ENCODE peak calls at places on chromosome 13, in ten cellular contexts. O, Q, U, M, W, A, F, I, P and Z are unnamed samples.

GRCh38 chr13:44078806-44079378 is 199.2 kb downstream of the LACC1 start:
- DNase-seq in O (no peak), Q (no peak), U (no peak), M (no peak), W (no peak), A (no peak), F (no peak), I (no peak), P (no peak), Z (no peak)

GRCh38 chr13:94169783-94170513 is 309.5 kb downstream of the DCT start:
- DNase-seq in O (no peak), Q (no peak), U (no peak), M (no peak), W (no peak), A (no peak), F (no peak), I (no peak), P (peak), Z (no peak)

GRCh38 chr13:94764576-94765321 is 52.4 kb upstream of the SOX21 start:
- DNase-seq in O (no peak), Q (no peak), U (no peak), M (no peak), W (no peak), A (no peak), F (no peak), I (no peak), P (no peak), Z (no peak)

GRCh38 chr13:46529509-46529908 is 23.5 kb upstream of the LRCH1 start:
- DNase-seq in O (no peak), Q (no peak), U (no peak), M (no peak), W (no peak), A (no peak), F (no peak), I (no peak), P (no peak), Z (no peak)

GRCh38 chr13:113407531-113408393 is 43.8 kb upstream of the GRTP1 start:
- DNase-seq in O (no peak), Q (no peak), U (peak), M (no peak), W (no peak), A (peak), F (no peak), I (no peak), P (peak), Z (peak)

GRCh38 chr13:106533101-106533939 is 2.1 kb downstream of the EFNB2 start:
- DNase-seq in O (no peak), Q (peak), U (peak), M (peak), W (peak), A (peak), F (peak), I (peak), P (peak), Z (no peak)

GRCh38 chr13:26951581-26952177 is 191.1 kb upstream of the GPR12 start:
- DNase-seq in O (no peak), Q (no peak), U (no peak), M (no peak), W (peak), A (no peak), F (no peak), I (no peak), P (no peak), Z (no peak)

GRCh38 chr13:103839460-103839859 is 773.2 kb upstream of the SLC10A2 start:
- DNase-seq in O (no peak), Q (no peak), U (no peak), M (no peak), W (no peak), A (no peak), F (no peak), I (no peak), P (no peak), Z (no peak)

GRCh38 chr13:43153436-43154082 is 130.2 kb downstream of the DNAJC15 start:
- DNase-seq in O (no peak), Q (no peak), U (no peak), M (no peak), W (no peak), A (no peak), F (peak), I (peak), P (no peak), Z (no peak)

GRCh38 chr13:83819156-83819555 is 63.1 kb downstream of the SLITRK1 start:
- DNase-seq in O (no peak), Q (no peak), U (no peak), M (no peak), W (no peak), A (no peak), F (no peak), I (no peak), P (no peak), Z (no peak)

GRCh38 chr13:31090921-31091624 is 70.6 kb downstream of the HSPH1 start:
- DNase-seq in O (no peak), Q (no peak), U (no peak), M (no peak), W (no peak), A (no peak), F (peak), I (no peak), P (peak), Z (no peak)

GRCh38 chr13:28544026-28544425 is 49.1 kb upstream of the FLT1 start:
- DNase-seq in O (no peak), Q (no peak), U (no peak), M (no peak), W (no peak), A (no peak), F (no peak), I (no peak), P (no peak), Z (no peak)

GRCh38 chr13:35549481-35549880 is 73.0 kb upstream of the MAB21L1 start:
- DNase-seq in O (no peak), Q (no peak), U (no peak), M (no peak), W (no peak), A (no peak), F (peak), I (peak), P (no peak), Z (no peak)

GRCh38 chr13:77184455-77184854 is 142.4 kb downstream of the MYCBP2 start:
- DNase-seq in O (no peak), Q (no peak), U (no peak), M (no peak), W (no peak), A (no peak), F (peak), I (no peak), P (no peak), Z (no peak)

GRCh38 chr13:27667946-27668345 is 46.3 kb downstream of the POLR1D start:
- DNase-seq in O (no peak), Q (no peak), U (no peak), M (no peak), W (no peak), A (no peak), F (peak), I (no peak), P (no peak), Z (no peak)

GRCh38 chr13:95708390-95708774 is 31.4 kb downstream of the DNAJC3 start:
- DNase-seq in O (no peak), Q (no peak), U (no peak), M (no peak), W (no peak), A (no peak), F (no peak), I (no peak), P (no peak), Z (no peak)

GRCh38 chr13:51800456-51800855 is 3.5 kb downstream of the DHRS12 start:
- DNase-seq in O (no peak), Q (no peak), U (peak), M (no peak), W (no peak), A (no peak), F (no peak), I (no peak), P (no peak), Z (no peak)

GRCh38 chr13:20288561-20288960 is 56.4 kb upstream of the GJB6 start:
- DNase-seq in O (no peak), Q (no peak), U (no peak), M (no peak), W (no peak), A (no peak), F (no peak), I (no peak), P (no peak), Z (no peak)

GRCh38 chr13:113839536-113840204 is 24.2 kb downstream of the GAS6 start:
- DNase-seq in O (no peak), Q (peak), U (no peak), M (no peak), W (peak), A (no peak), F (no peak), I (no peak), P (no peak), Z (no peak)

GRCh38 chr13:112731667-112732616 is 42.1 kb downstream of the ATP11A start:
- DNase-seq in O (no peak), Q (no peak), U (no peak), M (no peak), W (no peak), A (no peak), F (no peak), I (no peak), P (no peak), Z (no peak)

GRCh38 chr13:28585557-28585956 is 73.4 kb upstream of the POMP start:
- DNase-seq in O (no peak), Q (no peak), U (no peak), M (no peak), W (no peak), A (no peak), F (no peak), I (no peak), P (no peak), Z (no peak)

GRCh38 chr13:110073982-110074381 is 233.0 kb downstream of the COL4A1 start:
- DNase-seq in O (no peak), Q (no peak), U (no peak), M (peak), W (no peak), A (no peak), F (no peak), I (no peak), P (no peak), Z (no peak)

GRCh38 chr13:40153516-40153915 is 498.1 kb downstream of the COG6 start:
- DNase-seq in O (no peak), Q (no peak), U (no peak), M (no peak), W (peak), A (no peak), F (no peak), I (no peak), P (no peak), Z (no peak)
- TF ChIP-seq CTCF in O (no peak), Q (no peak), U (no peak), M (no peak), W (no peak), A (no peak), F (no peak), I (no peak), P (no peak), Z (no peak)

DNA sequence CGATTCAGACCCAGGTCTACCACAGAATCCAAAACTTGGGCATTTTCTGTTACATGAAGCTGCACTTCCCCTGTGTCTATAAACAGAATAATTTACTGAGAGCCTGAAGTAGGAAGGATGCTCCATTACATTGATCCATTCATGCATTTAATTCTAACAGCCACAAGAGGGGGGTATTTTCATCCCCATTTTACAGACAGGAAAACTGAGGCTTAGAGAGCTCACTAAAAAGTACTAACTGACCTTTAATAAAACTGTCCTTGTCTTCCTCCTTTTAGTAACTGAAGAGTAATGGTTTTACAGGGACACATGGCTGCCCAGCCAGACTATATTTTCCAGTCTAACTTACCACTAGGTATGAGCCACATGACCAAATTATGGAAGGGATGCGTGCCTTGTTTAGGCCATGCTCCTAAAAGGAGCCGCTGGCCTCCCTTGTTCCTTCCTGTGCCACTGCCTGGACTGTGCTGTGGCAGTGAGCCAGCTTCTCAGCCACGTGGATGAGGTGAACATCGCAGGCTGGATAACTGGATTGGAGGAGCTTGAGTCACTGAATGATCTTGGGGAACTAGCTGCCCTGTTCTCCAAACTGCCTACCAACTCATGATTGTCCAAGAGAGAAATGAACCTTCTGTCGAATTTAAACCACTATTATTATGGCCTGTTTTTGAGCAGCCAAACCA is 108.3 kb downstream of the DOCK9 start:
- DNase-seq in O (no peak), Q (no peak), U (no peak), M (no peak), W (peak), A (no peak), F (peak), I (no peak), P (no peak), Z (no peak)
- TF ChIP-seq CTCF in O (peak), Q (no peak), U (no peak), M (peak), W (no peak), A (peak), F (peak), I (no peak), P (no peak), Z (no peak)

GRCh38 chr13:32378012-32378411 is 49.9 kb downstream of the N4BP2L1 start:
- DNase-seq in O (no peak), Q (no peak), U (no peak), M (no peak), W (no peak), A (no peak), F (peak), I (no peak), P (no peak), Z (no peak)
- TF ChIP-seq CTCF in O (no peak), Q (no peak), U (no peak), M (no peak), W (no peak), A (no peak), F (no peak), I (no peak), P (no peak), Z (no peak)

DNA sequence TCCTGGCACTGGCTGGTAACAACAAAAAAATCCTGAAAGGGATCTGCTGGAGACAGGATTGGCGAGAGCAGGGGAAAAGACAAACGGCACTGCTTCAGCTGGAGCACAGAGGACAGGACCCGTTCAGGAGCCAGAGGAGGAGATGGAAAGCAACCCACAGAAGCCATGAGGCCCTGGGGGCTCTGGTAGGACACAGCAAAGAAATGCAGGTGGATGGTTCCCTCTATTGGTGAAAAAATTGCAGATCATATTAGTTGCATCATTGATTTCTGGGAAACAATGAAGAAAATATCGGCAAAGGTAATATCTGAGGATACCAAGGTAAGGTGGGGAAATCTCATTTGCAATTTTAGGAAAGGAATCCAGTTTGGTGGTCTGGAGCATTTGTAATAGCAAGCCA is 25.7 kb upstream of the TPP2 start:
- DNase-seq in O (no peak), Q (no peak), U (no peak), M (peak), W (no peak), A (no peak), F (no peak), I (no peak), P (no peak), Z (no peak)
- TF ChIP-seq CTCF in O (peak), Q (no peak), U (no peak), M (peak), W (no peak), A (no peak), F (no peak), I (no peak), P (no peak), Z (no peak)

GRCh38 chr13:101453784-101454201 is 1.3 kb downstream of the ITGBL1 start:
- DNase-seq in O (no peak), Q (peak), U (no peak), M (peak), W (peak), A (no peak), F (no peak), I (no peak), P (no peak), Z (no peak)
- TF ChIP-seq CTCF in O (no peak), Q (peak), U (no peak), M (no peak), W (no peak), A (no peak), F (no peak), I (no peak), P (no peak), Z (no peak)

DNA sequence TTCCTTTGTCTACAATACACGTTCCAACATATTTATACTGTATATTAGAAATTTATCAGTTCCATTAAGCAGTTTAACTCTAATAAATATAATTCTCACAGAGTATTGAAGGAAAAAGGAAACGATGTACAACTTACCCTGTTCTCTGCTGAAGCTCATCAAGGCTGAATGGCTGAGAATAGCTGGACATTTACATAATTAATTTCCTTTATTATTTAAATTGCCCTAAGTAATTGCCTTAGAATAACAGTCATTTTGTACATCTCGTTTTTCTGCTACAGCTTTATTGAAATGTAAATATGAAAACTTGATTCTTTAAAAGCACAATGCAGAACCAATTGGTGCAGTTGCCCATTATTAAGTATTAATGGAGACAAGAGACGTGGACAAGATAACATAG is 648.3 kb upstream of the ATXN8OS start:
- DNase-seq in O (no peak), Q (no peak), U (no peak), M (no peak), W (no peak), A (no peak), F (no peak), I (no peak), P (no peak), Z (no peak)
- TF ChIP-seq CTCF in O (no peak), Q (no peak), U (no peak), M (no peak), W (no peak), A (no peak), F (no peak), I (no peak), P (no peak), Z (no peak)

DNA sequence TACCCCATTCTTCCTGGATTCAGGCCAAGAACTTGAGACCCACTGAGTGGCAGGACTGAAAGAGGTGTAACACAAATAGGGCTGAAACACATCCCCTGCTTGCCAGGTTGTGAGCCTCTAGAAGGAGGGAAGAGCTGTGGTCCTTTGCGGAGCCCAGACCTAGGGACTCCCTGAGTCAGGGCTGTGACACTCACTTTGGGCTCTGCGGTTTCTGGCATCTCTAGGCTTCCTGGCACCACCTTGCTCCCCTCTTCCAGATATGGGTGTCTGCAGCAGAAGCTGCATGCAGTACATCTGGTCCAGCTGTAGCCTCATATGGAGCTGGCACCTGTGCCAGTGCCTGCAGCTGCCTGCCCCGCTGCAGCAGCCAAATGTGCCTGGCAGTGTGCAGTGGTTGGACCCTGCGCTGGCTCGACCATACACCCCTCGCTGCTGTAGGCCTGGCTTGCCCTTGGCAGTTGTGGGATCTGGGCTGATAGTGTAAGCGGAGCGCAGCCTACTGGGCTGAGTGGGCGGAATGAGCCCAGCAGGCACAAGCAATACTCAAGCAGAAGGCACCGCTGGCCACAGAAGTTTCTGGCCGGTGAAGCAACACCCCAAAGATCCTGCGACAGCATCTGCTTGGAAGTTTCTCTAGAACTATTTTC is 290.4 kb downstream of the SLITRK6 start:
- DNase-seq in O (no peak), Q (no peak), U (no peak), M (peak), W (no peak), A (no peak), F (peak), I (no peak), P (no peak), Z (no peak)
- TF ChIP-seq CTCF in O (no peak), Q (no peak), U (no peak), M (peak), W (no peak), A (no peak), F (no peak), I (no peak), P (no peak), Z (no peak)